ENCODE peak calls at places on chromosomes 7 and 10, in nine cellular contexts. G is Calu3, W is body of pancreas, Y is A549, X is heart left ventricle, H is fibroblast of lung, N is right atrium auricular region, J is HCT116, D is IMR-90. O is an unnamed sample.

GRCh38 chr10:93580824-93581223 is 14.4 kb downstream of the FFAR4 start:
- DNase-seq in G (peak), W (no peak), Y (peak), X (no peak), H (peak), N (no peak), J (no peak), D (peak), O (peak)

GRCh38 chr10:130777507-130778165 is 533.9 kb downstream of the TCERG1L start:
- DNase-seq in G (no peak), W (no peak), Y (no peak), X (no peak), H (no peak), N (no peak), J (no peak), D (no peak), O (no peak)

GRCh38 chr7:99730262-99730810 is 4.7 kb downstream of the CYP3A7 start:
- DNase-seq in G (no peak), W (no peak), Y (no peak), X (no peak), H (no peak), N (no peak), J (no peak), D (no peak), O (no peak)

GRCh38 chr10:63103971-63104409 is 29.1 kb upstream of the NRBF2 start:
- DNase-seq in G (no peak), W (no peak), Y (no peak), X (no peak), H (peak), N (no peak), J (no peak), D (no peak), O (no peak)

GRCh38 chr7:95715274-95715673 is 57.1 kb upstream of the DYNC1I1 start:
- DNase-seq in G (no peak), W (no peak), Y (no peak), X (no peak), H (no peak), N (no peak), J (no peak), D (no peak), O (no peak)

GRCh38 chr7:105664816-105665525 is 83.7 kb upstream of the EFCAB10 start:
- DNase-seq in G (peak), W (no peak), Y (peak), X (no peak), H (peak), N (no peak), J (peak), D (peak), O (no peak)

GRCh38 chr10:59536151-59536550 is 173.5 kb downstream of the SLC16A9 start:
- DNase-seq in G (no peak), W (no peak), Y (no peak), X (no peak), H (peak), N (no peak), J (no peak), D (peak), O (peak)

GRCh38 chr10:10872035-10872673 is 145.5 kb upstream of the CELF2 start:
- DNase-seq in G (no peak), W (no peak), Y (no peak), X (no peak), H (peak), N (peak), J (no peak), D (peak), O (peak)

GRCh38 chr10:30630571-30630970 is 1.0 kb upstream of the LYZL2 start:
- DNase-seq in G (no peak), W (no peak), Y (no peak), X (no peak), H (no peak), N (no peak), J (no peak), D (peak), O (peak)

GRCh38 chr7:89072094-89072493 is 276.6 kb upstream of the TEX47 start:
- DNase-seq in G (no peak), W (no peak), Y (no peak), X (no peak), H (peak), N (no peak), J (no peak), D (no peak), O (no peak)

GRCh38 chr7:92714280-92714679 is 122.1 kb downstream of the CDK6 start:
- DNase-seq in G (no peak), W (no peak), Y (no peak), X (no peak), H (peak), N (no peak), J (no peak), D (no peak), O (no peak)

GRCh38 chr10:120607016-120607709 is 150.1 kb downstream of the PLPP4 start:
- DNase-seq in G (no peak), W (no peak), Y (no peak), X (no peak), H (peak), N (no peak), J (no peak), D (peak), O (peak)

GRCh38 chr7:130884437-130885417 is 150.7 kb upstream of the KLF14 start:
- DNase-seq in G (peak), W (no peak), Y (peak), X (no peak), H (peak), N (no peak), J (no peak), D (no peak), O (peak)

GRCh38 chr10:66627156-66627555 is 298.7 kb upstream of the LRRTM3 start:
- DNase-seq in G (peak), W (no peak), Y (peak), X (no peak), H (peak), N (no peak), J (peak), D (no peak), O (no peak)

GRCh38 chr10:125816548-125816947 is 6.5 kb downstream of the UROS start:
- DNase-seq in G (no peak), W (no peak), Y (no peak), X (no peak), H (no peak), N (no peak), J (no peak), D (no peak), O (no peak)
- TF ChIP-seq CTCF in G (no peak), W (no peak), Y (no peak), X (no peak), H (no peak), N (no peak), J (no peak), D (no peak), O (no peak)

DNA sequence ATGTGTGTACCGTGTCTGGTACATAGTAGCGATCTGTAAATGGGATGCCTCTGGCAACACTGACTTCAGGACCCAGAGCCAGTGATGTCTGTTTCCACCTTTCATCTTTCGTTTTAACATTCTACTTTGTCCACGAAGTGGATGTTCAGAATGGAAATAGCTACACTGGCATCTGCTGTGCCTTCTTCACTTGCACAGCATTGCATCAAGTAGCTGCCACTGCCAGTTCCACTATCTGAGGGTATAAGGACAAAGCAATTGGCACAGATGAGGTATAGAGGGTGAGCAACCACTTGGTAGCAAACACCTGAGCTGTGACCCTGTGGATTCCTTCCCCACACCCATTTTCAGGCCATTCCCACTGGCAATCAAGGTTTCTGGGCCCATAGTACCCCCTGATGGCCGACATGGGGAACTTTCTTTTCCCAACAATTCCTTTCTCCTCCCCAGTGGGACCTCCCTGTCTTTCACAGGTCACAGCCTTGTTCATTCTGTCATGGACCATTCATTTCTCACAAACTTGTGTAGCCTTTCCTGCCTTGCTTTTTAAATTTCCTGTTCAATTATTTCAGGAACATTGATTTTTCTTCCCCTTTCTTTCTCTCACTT is 4.0 kb downstream of the ITGA8 start:
- DNase-seq in G (no peak), W (no peak), Y (peak), X (no peak), H (no peak), N (no peak), J (no peak), D (no peak), O (peak)
- TF ChIP-seq CTCF in G (peak), W (peak), Y (peak), X (peak), H (peak), N (no peak), J (peak), D (peak), O (peak)

GRCh38 chr7:142961973-142962913 is at the start of gene KEL:
- DNase-seq in G (no peak), W (no peak), Y (no peak), X (no peak), H (no peak), N (no peak), J (no peak), D (no peak), O (no peak)
- TF ChIP-seq CTCF in G (no peak), W (no peak), Y (no peak), X (no peak), H (no peak), N (no peak), J (no peak), D (no peak), O (no peak)

GRCh38 chr7:155405399-155406318 is 52.3 kb upstream of the EN2 start:
- DNase-seq in G (peak), W (no peak), Y (no peak), X (no peak), H (no peak), N (no peak), J (no peak), D (no peak), O (no peak)
- TF ChIP-seq CTCF in G (no peak), W (no peak), Y (no peak), X (no peak), H (no peak), N (no peak), J (peak), D (no peak), O (no peak)

GRCh38 chr7:8702807-8703206 is 269.4 kb downstream of the NXPH1 start:
- DNase-seq in G (no peak), W (no peak), Y (no peak), X (no peak), H (no peak), N (no peak), J (no peak), D (no peak), O (no peak)
- TF ChIP-seq CTCF in G (no peak), W (no peak), Y (no peak), X (no peak), H (no peak), N (no peak), J (peak), D (no peak), O (no peak)

GRCh38 chr7:17646181-17646956 is 293.9 kb downstream of the SNX13 start:
- DNase-seq in G (peak), W (no peak), Y (peak), X (no peak), H (peak), N (no peak), J (no peak), D (peak), O (peak)
- TF ChIP-seq CTCF in G (peak), W (peak), Y (peak), X (no peak), H (peak), N (no peak), J (peak), D (peak), O (peak)

GRCh38 chr10:68578945-68579344 is 18.8 kb downstream of the TET1 start:
- DNase-seq in G (no peak), W (no peak), Y (no peak), X (no peak), H (peak), N (no peak), J (no peak), D (peak), O (no peak)

GRCh38 chr10:68572151-68572550 is 12.0 kb downstream of the TET1 start:
- DNase-seq in G (no peak), W (no peak), Y (no peak), X (no peak), H (no peak), N (no peak), J (no peak), D (peak), O (no peak)

GRCh38 chr10:68576118-68576517 is 16.0 kb downstream of the TET1 start:
- DNase-seq in G (no peak), W (no peak), Y (no peak), X (no peak), H (no peak), N (no peak), J (no peak), D (no peak), O (no peak)
- TF ChIP-seq CTCF in G (no peak), W (no peak), Y (no peak), X (no peak), H (no peak), N (no peak), J (no peak), D (no peak), O (no peak)

GRCh38 chr7:151398446-151399304 is 11.2 kb downstream of the WDR86 start:
- DNase-seq in G (no peak), W (no peak), Y (no peak), X (no peak), H (no peak), N (no peak), J (no peak), D (no peak), O (no peak)
- TF ChIP-seq CTCF in G (no peak), W (no peak), Y (no peak), X (no peak), H (no peak), N (no peak), J (no peak), D (no peak), O (no peak)